ENCODE peak calls at places on chromosomes 16 and 17, in four cellular contexts. A is lung, S is upper lobe of right lung, P is OCI-LY7. U is an unnamed sample.

GRCh38 chr17:45430738-45431530 is 1.7 kb downstream of the ARHGAP27 start:
- DNase-seq in A (peak), S (peak), P (peak), U (no peak)

GRCh38 chr17:13491916-13492315 is 109.8 kb downstream of the HS3ST3A1 start:
- DNase-seq in A (no peak), S (no peak), P (no peak), U (no peak)

GRCh38 chr17:77208217-77208808 is 67.5 kb downstream of the SEC14L1 start:
- DNase-seq in A (no peak), S (no peak), P (no peak), U (no peak)

GRCh38 chr16:4767872-4768548 is 1.0 kb upstream of the ZNF500 start:
- DNase-seq in A (no peak), S (no peak), P (peak), U (no peak)

GRCh38 chr16:456891-457483 is 31.5 kb downstream of the RAB11FIP3 start:
- DNase-seq in A (no peak), S (no peak), P (no peak), U (no peak)

GRCh38 chr16:16143038-16143763 is 80.1 kb downstream of the ABCC6 start:
- DNase-seq in A (no peak), S (no peak), P (peak), U (no peak)

GRCh38 chr17:60165976-60166375 is 16.2 kb downstream of the CA4 start:
- DNase-seq in A (no peak), S (no peak), P (no peak), U (no peak)

GRCh38 chr17:63514974-63515373 is 8.2 kb upstream of the KCNH6 start:
- DNase-seq in A (no peak), S (no peak), P (no peak), U (no peak)

GRCh38 chr17:69246202-69246601 is 17.6 kb upstream of the ABCA10 start:
- DNase-seq in A (no peak), S (no peak), P (no peak), U (no peak)

GRCh38 chr17:8611135-8611534 is 19.4 kb downstream of the MYH10 start:
- DNase-seq in A (no peak), S (no peak), P (no peak), U (no peak)

DNA sequence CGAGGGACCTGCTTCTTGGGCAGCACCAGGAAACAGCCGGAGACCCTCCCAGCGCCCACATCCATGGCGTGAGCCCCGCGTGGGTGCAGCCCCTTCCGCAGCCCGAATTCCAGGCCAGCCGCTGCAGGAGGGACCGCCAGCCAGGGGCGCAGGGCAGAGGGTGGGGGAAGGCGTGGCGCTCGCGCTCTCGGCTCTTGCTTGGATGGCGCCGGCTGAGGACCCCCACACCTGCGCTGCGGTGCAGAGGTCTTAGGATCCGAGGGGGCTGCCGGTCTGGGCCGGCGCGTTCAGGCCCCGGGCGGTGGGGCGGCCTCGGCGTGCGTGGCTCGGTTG is 28.8 kb downstream of the ACTG1 start:
- DNase-seq in A (no peak), S (no peak), P (no peak), U (no peak)
- H3K4me3 ChIP-seq in A (no peak), S (peak), P (peak), U (peak)

GRCh38 chr16:3143189-3143588 is 8.4 kb downstream of the ZNF213 start:
- DNase-seq in A (no peak), S (no peak), P (no peak), U (no peak)
- H3K4me3 ChIP-seq in A (no peak), S (no peak), P (no peak), U (no peak)

DNA sequence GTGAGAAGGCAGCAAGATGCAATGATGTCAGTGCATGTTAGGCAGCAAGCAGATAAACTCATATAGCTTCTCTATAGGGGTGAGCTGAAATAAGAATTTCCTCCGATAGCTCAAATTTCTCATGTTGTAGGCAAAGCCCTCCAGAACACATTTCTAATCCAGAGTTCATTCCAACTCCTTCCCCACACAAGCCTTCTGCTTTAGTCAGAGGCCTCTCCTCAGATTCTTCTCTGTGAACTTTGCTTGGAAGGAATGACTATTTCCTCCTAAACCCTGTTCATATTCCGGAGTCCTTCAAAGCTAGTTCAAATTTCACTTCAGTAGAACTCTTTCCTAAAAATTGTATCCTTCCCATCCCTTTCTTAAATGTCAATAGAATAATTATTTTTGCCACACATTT is 144.8 kb downstream of the KCNJ2 start:
- DNase-seq in A (no peak), S (no peak), P (no peak), U (no peak)
- H3K4me3 ChIP-seq in A (no peak), S (no peak), P (no peak), U (no peak)

GRCh38 chr17:36697907-36698526 is 96.6 kb downstream of the MRM1 start:
- DNase-seq in A (no peak), S (no peak), P (no peak), U (no peak)

GRCh38 chr17:36706437-36706731 is 105.0 kb downstream of the MRM1 start:
- DNase-seq in A (no peak), S (no peak), P (no peak), U (no peak)

GRCh38 chr17:36705651-36706436 is 104.5 kb downstream of the MRM1 start:
- DNase-seq in A (peak), S (no peak), P (peak), U (peak)

GRCh38 chr17:36707904-36708303 is 106.5 kb downstream of the MRM1 start:
- DNase-seq in A (no peak), S (no peak), P (no peak), U (no peak)

DNA sequence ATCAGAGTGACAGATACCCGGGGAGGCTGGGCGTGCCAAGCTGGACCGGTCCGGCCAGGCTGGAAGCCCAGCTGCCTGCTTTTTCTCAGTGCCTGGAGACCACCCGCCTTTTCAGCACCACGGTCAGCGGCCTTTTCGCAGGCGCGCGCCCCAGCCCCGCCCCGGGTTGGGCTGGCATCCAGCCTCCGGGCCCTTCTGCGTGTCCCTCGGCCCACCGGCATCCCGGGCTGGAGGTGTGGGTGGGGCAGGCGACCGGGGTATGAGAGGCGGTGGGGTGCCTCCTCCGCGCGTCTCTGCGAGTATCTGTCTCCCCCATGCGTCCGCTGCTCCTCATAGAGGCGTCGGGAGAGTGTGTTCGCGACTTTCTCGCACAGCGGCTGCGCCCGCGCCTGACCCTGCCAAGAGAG is 102.5 kb downstream of the MRM1 start:
- DNase-seq in A (no peak), S (peak), P (peak), U (no peak)
- H3K4me3 ChIP-seq in A (no peak), S (no peak), P (no peak), U (no peak)

DNA sequence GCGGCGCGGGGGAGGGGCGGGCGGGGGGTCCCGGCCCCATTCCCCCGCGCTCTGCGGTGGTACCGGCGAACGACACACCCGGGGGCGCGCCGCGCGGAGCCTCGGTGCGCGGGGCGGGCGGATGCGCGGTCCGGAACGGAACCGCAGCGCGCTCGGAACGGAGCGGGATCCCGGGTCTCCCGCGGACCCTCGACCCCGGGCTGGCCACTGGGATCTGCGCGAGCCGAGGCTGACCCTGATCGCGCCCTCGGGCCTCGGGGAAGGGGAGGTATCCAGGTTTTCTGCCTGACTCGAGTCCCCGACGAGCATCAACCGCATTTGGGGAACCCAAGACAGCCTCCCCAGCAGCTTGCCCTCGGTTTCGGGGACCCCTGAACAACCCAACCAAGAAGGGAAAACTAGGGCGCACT is 361 bp downstream of the BEAN1 start:
- DNase-seq in A (no peak), S (no peak), P (no peak), U (no peak)
- H3K4me3 ChIP-seq in A (no peak), S (peak), P (no peak), U (no peak)

GRCh38 chr17:48574523-48575065 is 3.6 kb downstream of the HOXB4 start:
- DNase-seq in A (no peak), S (no peak), P (no peak), U (no peak)
- H3K4me3 ChIP-seq in A (no peak), S (peak), P (no peak), U (no peak)

GRCh38 chr17:16419074-16419928 is 3.9 kb downstream of the TRPV2 start:
- DNase-seq in A (no peak), S (no peak), P (no peak), U (no peak)
- H3K4me3 ChIP-seq in A (no peak), S (no peak), P (no peak), U (no peak)

GRCh38 chr17:64747938-64748540 is 85.9 kb upstream of the SMURF2 start:
- DNase-seq in A (no peak), S (no peak), P (no peak), U (no peak)
- H3K4me3 ChIP-seq in A (no peak), S (no peak), P (no peak), U (no peak)

U was measured in Jurkat, Clone E6-1.